ENCODE peak calls at places on chromosomes 16 and 17, in five cellular contexts. D is PC-3, Z is Panc1, V is adrenal gland, T is stomach. R is an unnamed sample.

GRCh38 chr16:26220894-26221293 is 529.1 kb downstream of the HS3ST4 start:
- DNase-seq in D (no peak), Z (no peak), V (no peak), T (no peak), R (no peak)

GRCh38 chr17:7217113-7217987 is 2.3 kb downstream of the DLG4 start:
- DNase-seq in D (peak; percentile 45), Z (no peak), V (peak; percentile 90), T (peak; percentile 54), R (no peak)

GRCh38 chr17:51298508-51299371 is 38.4 kb downstream of the UTP18 start:
- DNase-seq in D (peak; percentile 68), Z (peak; percentile 18), V (no peak), T (no peak), R (peak; percentile 26)

GRCh38 chr17:37368577-37368976 is 7.2 kb upstream of the C17orf78 start:
- DNase-seq in D (no peak), Z (no peak), V (no peak), T (no peak), R (peak; percentile 56)

GRCh38 chr17:67469208-67469980 is 92.3 kb downstream of the PITPNC1 start:
- DNase-seq in D (no peak), Z (no peak), V (no peak), T (no peak), R (no peak)

GRCh38 chr17:79955961-79956735 is 79.5 kb downstream of the TBC1D16 start:
- DNase-seq in D (no peak), Z (no peak), V (peak; percentile 20), T (no peak), R (no peak)

GRCh38 chr17:17401271-17401781 is 75.5 kb upstream of the MED9 start:
- DNase-seq in D (peak; percentile 47), Z (no peak), V (no peak), T (no peak), R (no peak)

GRCh38 chr16:27701381-27701780 is 151.4 kb downstream of the KATNIP start:
- DNase-seq in D (no peak), Z (no peak), V (no peak), T (no peak), R (no peak)

GRCh38 chr17:59074494-59074893 is 32.2 kb downstream of the TRIM37 start:
- DNase-seq in D (no peak), Z (no peak), V (no peak), T (no peak), R (peak; percentile 76)

GRCh38 chr16:74813109-74813641 is 38.6 kb upstream of the FA2H start:
- DNase-seq in D (peak; percentile 81), Z (peak; percentile 30), V (peak; percentile 87), T (peak; percentile 91), R (peak; percentile 59)

GRCh38 chr17:6326483-6326882 is 108.4 kb downstream of the AIPL1 start:
- DNase-seq in D (no peak), Z (no peak), V (no peak), T (no peak), R (no peak)

GRCh38 chr16:57788252-57788841 is 13.9 kb downstream of the KIFC3 start:
- DNase-seq in D (no peak), Z (no peak), V (no peak), T (no peak), R (no peak)

GRCh38 chr17:82101767-82102679 is 4.0 kb upstream of the FASN start:
- DNase-seq in D (no peak), Z (no peak), V (no peak), T (peak; percentile 73), R (no peak)

GRCh38 chr16:2692948-2693651 is 10.8 kb downstream of the KCTD5 start:
- DNase-seq in D (no peak), Z (no peak), V (no peak), T (peak; percentile 48), R (no peak)

GRCh38 chr17:14396542-14396941 is 95.7 kb downstream of the HS3ST3B1 start:
- DNase-seq in D (no peak), Z (no peak), V (no peak), T (no peak), R (peak; percentile 26)

GRCh38 chr17:34609210-34609609 is 29.8 kb downstream of the TMEM132E start:
- DNase-seq in D (no peak), Z (no peak), V (no peak), T (no peak), R (no peak)

GRCh38 chr16:85308585-85309540 is 196.6 kb upstream of the CIBAR2 start:
- DNase-seq in D (no peak), Z (no peak), V (no peak), T (no peak), R (no peak)

GRCh38 chr17:8312251-8312650 is 2.2 kb downstream of the ARHGEF15 start:
- DNase-seq in D (no peak), Z (no peak), V (no peak), T (no peak), R (no peak)

GRCh38 chr17:20189979-20190378 is 180.8 kb downstream of the SPECC1 start:
- DNase-seq in D (no peak), Z (no peak), V (no peak), T (no peak), R (no peak)

GRCh38 chr17:44804301-44805061 is 25.6 kb downstream of the GJC1 start:
- DNase-seq in D (no peak), Z (no peak), V (no peak), T (no peak), R (no peak)

GRCh38 chr16:4315185-4316102 is at the start of gene GLIS2:
- DNase-seq in D (peak; percentile 57), Z (no peak), V (peak; percentile 84), T (peak; percentile 73), R (no peak)

GRCh38 chr16:57166951-57167350 is 18.9 kb downstream of the PSME3IP1 start:
- DNase-seq in D (peak; percentile 4), Z (no peak), V (no peak), T (no peak), R (peak; percentile 87)

GRCh38 chr16:2782583-2783351 is 4.6 kb downstream of the PRSS33 start:
- DNase-seq in D (no peak), Z (no peak), V (no peak), T (no peak), R (no peak)

DNA sequence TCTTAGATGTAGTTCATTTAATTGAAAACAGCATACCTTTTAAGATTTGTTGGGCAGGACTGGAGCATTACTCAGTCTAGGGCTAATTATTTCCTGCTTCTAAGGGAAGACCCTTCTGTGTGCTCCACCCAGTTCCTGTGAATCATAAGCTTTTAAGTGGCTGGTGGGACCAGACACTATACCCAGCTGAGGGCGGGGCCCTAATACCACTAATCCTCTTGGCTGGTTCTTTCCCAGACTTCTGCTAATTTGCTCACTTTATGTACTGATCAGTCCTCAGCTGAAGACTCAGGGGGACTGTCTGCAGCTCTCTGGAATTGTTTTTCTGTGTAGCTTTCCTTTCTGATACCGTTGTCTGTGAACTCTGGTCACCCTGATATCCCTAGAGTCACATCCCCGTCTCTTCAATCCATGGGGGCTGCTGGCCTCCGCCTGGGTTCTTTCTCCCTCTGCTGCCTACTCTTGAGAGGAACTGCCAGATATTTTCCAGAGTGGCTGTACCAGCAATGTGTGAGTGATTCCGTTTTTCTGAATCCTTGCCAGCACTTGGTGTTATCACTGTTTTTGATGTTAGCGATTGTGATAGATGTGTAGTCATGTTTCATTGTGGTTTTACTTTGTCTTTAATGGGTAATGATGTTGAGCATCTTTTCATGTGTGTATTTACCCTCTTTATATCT is 35.1 kb downstream of the MFSD11 start:
- DNase-seq in D (peak; percentile 85), Z (no peak), V (no peak), T (no peak), R (peak; percentile 89)
- H3K4me3 ChIP-seq in D (no peak overlapping the region), Z (no peak overlapping the region), V (no peak overlapping the region), T (no peak overlapping the region), R (no peak overlapping the region)

GRCh38 chr17:76032073-76032779 is 5.1 kb upstream of the EVPL start:
- DNase-seq in D (peak; percentile 19), Z (no peak), V (no peak), T (no peak), R (no peak)
- TF ChIP-seq CTCF in D (peak; percentile 45), Z (no peak), V (no peak), T (no peak), R (peak; percentile 11)

DNA sequence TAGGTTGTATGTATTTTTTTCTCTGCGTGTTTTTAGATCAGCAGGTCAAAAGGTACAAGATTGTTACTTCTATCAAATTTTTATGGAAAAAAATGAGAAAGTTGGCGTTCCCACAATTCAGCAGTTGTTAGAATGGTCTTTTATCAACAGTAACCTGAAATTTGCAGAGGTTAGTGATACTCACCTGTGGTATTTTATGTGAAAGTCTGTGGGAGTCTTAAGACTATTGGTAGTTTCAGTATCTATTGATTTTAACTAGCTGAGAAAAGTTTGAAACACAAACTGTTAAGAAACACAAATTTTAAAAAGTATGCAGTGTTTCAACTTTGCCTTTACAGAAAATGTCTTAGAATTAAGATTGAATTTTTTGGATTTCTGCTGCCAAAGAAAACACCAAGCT is 49.6 kb downstream of the CYLD start:
- DNase-seq in D (no peak), Z (no peak), V (no peak), T (no peak), R (no peak)
- H3K36me3 ChIP-seq in D (no peaks in the 10 kb centered on the region), Z (no peaks in the 10 kb centered on the region), V (peaks cover 45% of the 10 kb centered on the region), T (peaks cover 92% of the 10 kb centered on the region), R (peaks cover 2% of the 10 kb centered on the region)

GRCh38 chr17:42192189-42193126 is 1.8 kb downstream of the GHDC start:
- DNase-seq in D (no peak), Z (no peak), V (no peak), T (no peak), R (no peak)
- H3K4me3 ChIP-seq in D (no peak overlapping the region), Z (no peak overlapping the region), V (no peak overlapping the region), T (no peak overlapping the region), R (no peak overlapping the region)

GRCh38 chr16:17448640-17449638 is 21.8 kb downstream of the XYLT1 start:
- DNase-seq in D (no peak), Z (no peak), V (no peak), T (no peak), R (no peak)
- TF ChIP-seq CTCF in D (no peak), Z (no peak), V (no peak), T (no peak), R (no peak)

R was measured in bronchial epithelial cell.